ENCODE peak calls at places on chromosomes 5 and 9, in four cellular contexts. R is AG09309, O is adipocyte, T is bronchial epithelial cell. D is an unnamed sample.

GRCh38 chr5:57779383-57780223 is 297.0 kb upstream of the ACTBL2 start:
- DNase-seq in O (peak), T (peak), R (no peak), D (peak)

GRCh38 chr5:142863856-142864255 is 93.7 kb downstream of the ARHGAP26 start:
- DNase-seq in R (no peak), O (no peak), T (no peak), D (no peak)

GRCh38 chr9:90967171-90967570 is 165.6 kb downstream of the SYK start:
- DNase-seq in R (no peak), O (no peak), T (no peak), D (no peak)

GRCh38 chr5:95936812-95937397 is 24.7 kb downstream of the ELL2 start:
- DNase-seq in O (no peak), T (no peak), R (no peak), D (no peak)

GRCh38 chr9:5892456-5893133 is 1.9 kb downstream of the MLANA start:
- DNase-seq in R (no peak), O (no peak), T (peak), D (no peak)

GRCh38 chr5:140042551-140043507 is at the start of gene NRG2:
- DNase-seq in R (no peak), O (peak), T (no peak), D (peak)

GRCh38 chr5:39464096-39464495 is 39.3 kb upstream of the DAB2 start:
- DNase-seq in T (no peak), O (no peak), R (peak), D (peak)

GRCh38 chr5:98179791-98180755 is 593.4 kb upstream of the RGMB start:
- DNase-seq in O (no peak), R (no peak), T (peak), D (peak)

GRCh38 chr9:613771-614347 is 227.6 kb upstream of the DMRT1 start:
- DNase-seq in R (peak), T (peak), O (peak), D (peak)

GRCh38 chr9:14616188-14616982 is 76.8 kb downstream of the ZDHHC21 start:
- DNase-seq in T (peak), O (peak), R (peak), D (peak)

GRCh38 chr5:178123987-178124925 is 6.6 kb upstream of the RMND5B start:
- DNase-seq in T (no peak), R (no peak), O (no peak), D (no peak)

GRCh38 chr5:14685757-14686156 is 21.2 kb downstream of the OTULIN start:
- DNase-seq in R (no peak), T (peak), O (peak), D (peak)

GRCh38 chr5:169831331-169831730 is 149.0 kb downstream of the INSYN2B start:
- DNase-seq in R (no peak), O (no peak), T (peak), D (no peak)

GRCh38 chr5:172370648-172371248 is 83.6 kb downstream of the SH3PXD2B start:
- DNase-seq in T (peak), O (peak), R (no peak), D (peak)

GRCh38 chr9:95029251-95029650 is 288.3 kb downstream of the FANCC start:
- DNase-seq in T (no peak), R (no peak), O (no peak), D (no peak)
- H3K4me3 ChIP-seq in T (no peak), R (no peak), O (no peak), D (no peak)

DNA sequence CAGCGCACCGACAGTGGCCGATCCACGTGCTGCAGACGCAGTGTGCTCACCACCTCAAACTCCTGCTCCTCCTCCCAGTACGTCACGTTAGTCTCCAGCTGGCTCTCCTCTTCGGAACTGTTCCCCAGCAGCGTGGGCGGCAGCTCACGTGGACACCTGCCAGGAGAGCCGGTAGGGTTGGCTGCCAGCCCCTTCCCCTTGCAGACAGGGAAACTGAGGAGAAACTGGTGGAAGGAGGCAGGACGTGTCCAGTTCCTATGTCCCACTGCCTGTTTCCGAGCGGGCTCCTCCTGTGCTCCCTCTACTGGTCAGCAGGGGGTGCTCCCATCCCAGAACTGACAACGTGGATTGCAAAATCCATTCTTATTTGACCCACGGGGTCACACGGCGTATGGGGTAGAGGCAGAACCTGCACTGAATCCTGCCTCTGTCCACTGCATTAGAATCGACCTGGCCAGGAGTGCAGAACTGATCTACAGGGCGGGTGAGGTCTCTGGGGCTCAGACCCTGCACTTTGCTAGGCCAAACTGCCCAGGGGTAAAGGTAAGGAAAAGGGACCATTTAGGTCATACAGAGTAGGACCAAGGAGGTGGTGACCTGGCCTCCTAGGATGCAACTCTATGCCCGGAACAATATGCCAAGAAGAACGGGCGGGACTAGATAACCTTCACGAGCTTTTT is 25.7 kb downstream of the PDGFRB start:
- DNase-seq in O (peak), T (peak), R (no peak), D (peak)
- H3K4me3 ChIP-seq in O (no peak), T (no peak), R (no peak), D (no peak)

GRCh38 chr9:122126340-122127333 is 32.9 kb downstream of the NDUFA8 start:
- DNase-seq in O (peak), R (no peak), T (no peak), D (peak)
- H3K4me3 ChIP-seq in O (peak), R (peak), T (peak), D (peak)

GRCh38 chr5:159048298-159048697 is 51.4 kb downstream of the EBF1 start:
- DNase-seq in R (no peak), O (no peak), T (no peak), D (no peak)

GRCh38 chr5:159052282-159053011 is 47.3 kb downstream of the EBF1 start:
- DNase-seq in R (no peak), T (no peak), O (no peak), D (peak)

GRCh38 chr5:159051431-159052281 is 48.1 kb downstream of the EBF1 start:
- DNase-seq in T (no peak), R (no peak), O (peak), D (peak)

GRCh38 chr5:159050408-159051091 is 49.2 kb downstream of the EBF1 start:
- DNase-seq in R (no peak), O (peak), T (no peak), D (peak)

DNA sequence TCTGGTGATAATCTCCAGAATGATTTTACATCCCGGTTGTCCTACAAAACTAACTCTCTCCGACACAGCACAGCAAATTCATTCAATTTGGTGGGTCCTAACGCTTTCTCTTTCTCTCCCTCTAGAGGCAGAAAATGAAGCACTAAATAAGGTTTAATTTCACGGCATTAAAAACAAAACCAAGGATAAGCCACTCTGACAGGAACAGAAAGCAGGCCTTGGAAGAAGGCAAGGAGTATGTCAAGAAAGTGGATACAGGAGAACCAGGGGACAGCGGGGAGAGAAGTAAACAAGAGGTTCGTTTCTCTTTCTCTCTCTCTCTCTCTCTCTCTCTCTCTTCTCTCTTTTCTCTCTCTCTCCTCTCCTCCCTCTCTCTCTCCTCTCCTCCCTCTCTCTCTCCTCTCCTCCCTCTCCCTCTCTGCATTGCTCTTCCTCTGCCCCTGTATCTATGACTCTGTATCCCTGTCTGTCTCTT is 49.8 kb downstream of the EBF1 start:
- DNase-seq in R (no peak), T (peak), O (peak), D (peak)
- H3K4me3 ChIP-seq in R (peak), T (no peak), O (peak), D (peak)

GRCh38 chr9:113464286-113464660 is 746 bp downstream of the RGS3 start:
- DNase-seq in O (no peak), R (no peak), T (no peak), D (no peak)

GRCh38 chr9:113461943-113462342 is 1.6 kb upstream of the RGS3 start:
- DNase-seq in R (no peak), O (no peak), T (no peak), D (no peak)

GRCh38 chr9:113461285-113461684 is 2.2 kb upstream of the RGS3 start:
- DNase-seq in R (no peak), O (no peak), T (no peak), D (no peak)

GRCh38 chr9:113463418-113464285 is at the start of gene RGS3:
- DNase-seq in O (peak), T (peak), R (no peak), D (no peak)

DNA sequence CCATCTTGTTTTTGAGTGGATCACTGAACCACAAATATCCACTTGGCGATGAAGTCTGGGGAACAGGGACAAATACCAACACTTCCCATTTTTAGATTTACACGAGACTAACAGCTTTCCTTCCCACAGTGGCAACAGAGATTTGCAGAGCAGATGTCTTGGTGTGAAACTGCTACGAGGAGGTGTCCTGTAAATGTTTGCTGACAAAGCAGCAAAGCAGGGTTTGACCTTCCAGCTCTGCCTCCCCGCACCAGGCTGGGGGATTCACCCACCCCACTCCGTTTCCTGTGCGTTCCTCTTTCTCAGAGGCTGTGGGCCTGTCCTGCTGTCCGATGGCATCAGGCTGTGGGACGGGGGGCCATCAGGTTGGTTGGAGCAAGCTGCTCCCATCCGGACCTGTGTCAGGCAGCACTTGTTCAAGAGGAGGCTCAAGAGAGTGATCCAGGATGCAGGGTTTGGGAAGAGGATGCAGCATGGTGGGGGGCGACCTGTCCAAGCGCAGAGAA is 693 bp upstream of the RGS3 start:
- DNase-seq in T (no peak), O (no peak), R (no peak), D (no peak)
- H3K4me3 ChIP-seq in T (no peak), O (no peak), R (no peak), D (no peak)

GRCh38 chr9:123176230-123176629 is 92.2 kb downstream of the STRBP start:
- DNase-seq in O (no peak), R (peak), T (peak), D (peak)
- H3K4me3 ChIP-seq in O (no peak), R (peak), T (no peak), D (no peak)

GRCh38 chr9:128026255-128027165 is 40.6 kb downstream of the NAIF1 start:
- DNase-seq in R (no peak), O (no peak), T (no peak), D (no peak)

GRCh38 chr9:128024761-128025308 is 42.3 kb downstream of the NAIF1 start:
- DNase-seq in T (no peak), O (no peak), R (no peak), D (no peak)

GRCh38 chr9:128027705-128028104 is 39.4 kb downstream of the NAIF1 start:
- DNase-seq in R (no peak), T (no peak), O (no peak), D (no peak)

GRCh38 chr9:128027166-128027539 is 40.0 kb downstream of the NAIF1 start:
- DNase-seq in O (no peak), R (no peak), T (no peak), D (peak)

GRCh38 chr9:128025756-128026155 is 41.4 kb downstream of the NAIF1 start:
- DNase-seq in O (no peak), R (no peak), T (no peak), D (no peak)
- H3K4me3 ChIP-seq in O (no peak), R (no peak), T (no peak), D (no peak)

GRCh38 chr5:2288968-2289367 is 406.2 kb upstream of the IRX4 start:
- DNase-seq in T (no peak), R (no peak), O (no peak), D (no peak)
- H3K4me3 ChIP-seq in T (no peak), R (no peak), O (no peak), D (no peak)

D was measured in GM23248.